ENCODE peak calls at places on chromosomes 16 and 17, in four cellular contexts. One of them, this sample, is unnamed.

GRCh38 chr16:89602273-89602951 is 11.0 kb upstream of the DPEP1 start:
- DNase-seq in K562: peak; percentile 39
- DNase-seq in IMR-90: peak; percentile 91
- DNase-seq in HepG2: no peak
- DNase-seq in this sample: no peak

GRCh38 chr16:88747588-88748301 is 37.3 kb downstream of the PIEZO1 start:
- DNase-seq in IMR-90: no peak
- DNase-seq in HepG2: peak; percentile 66
- DNase-seq in K562: peak; percentile 89
- DNase-seq in this sample: no peak

GRCh38 chr17:42000399-42001076 is 16.7 kb downstream of the DNAJC7 start:
- DNase-seq in K562: no peak
- DNase-seq in HepG2: no peak
- DNase-seq in IMR-90: no peak
- DNase-seq in this sample: no peak

GRCh38 chr17:54840885-54841614 is 59.6 kb upstream of the TOM1L1 start:
- DNase-seq in K562: no peak
- DNase-seq in HepG2: no peak
- DNase-seq in IMR-90: no peak
- DNase-seq in this sample: no peak

GRCh38 chr17:38705523-38705802 is 390 bp downstream of the MLLT6 start:
- DNase-seq in K562: peak; percentile 83
- DNase-seq in HepG2: no peak
- DNase-seq in IMR-90: no peak
- DNase-seq in this sample: no peak

GRCh38 chr16:31423241-31423640 is 4.9 kb downstream of the COX6A2 start:
- DNase-seq in IMR-90: no peak
- DNase-seq in HepG2: no peak
- DNase-seq in K562: no peak
- DNase-seq in this sample: no peak

GRCh38 chr17:82389379-82389778 is 17.8 kb downstream of the UTS2R start:
- DNase-seq in K562: no peak
- DNase-seq in IMR-90: no peak
- DNase-seq in HepG2: no peak
- DNase-seq in this sample: no peak

GRCh38 chr16:3022697-3023414 is 886 bp downstream of the HCFC1R1 start:
- DNase-seq in IMR-90: peak; percentile 20
- DNase-seq in K562: no peak
- DNase-seq in HepG2: no peak
- DNase-seq in this sample: no peak

GRCh38 chr16:84284168-84284722 is 10.4 kb upstream of the WFDC1 start:
- DNase-seq in HepG2: peak; percentile 48
- DNase-seq in K562: peak; percentile 35
- DNase-seq in IMR-90: no peak
- DNase-seq in this sample: no peak

GRCh38 chr17:27389542-27390140 is 66.6 kb upstream of the KSR1 start:
- DNase-seq in IMR-90: no peak
- DNase-seq in K562: no peak
- DNase-seq in HepG2: no peak
- DNase-seq in this sample: no peak

GRCh38 chr16:19717319-19717718 is 708 bp downstream of the KNOP1 start:
- DNase-seq in IMR-90: peak; percentile 8
- DNase-seq in K562: no peak
- DNase-seq in HepG2: no peak
- DNase-seq in this sample: no peak

GRCh38 chr16:84593825-84594724 is 23.8 kb downstream of the COTL1 start:
- DNase-seq in IMR-90: no peak
- DNase-seq in HepG2: peak; percentile 36
- DNase-seq in K562: no peak
- DNase-seq in this sample: peak; percentile 99

GRCh38 chr16:8961811-8962390 is 1.8 kb downstream of the USP7 start:
- DNase-seq in IMR-90: no peak
- DNase-seq in HepG2: peak; percentile 61
- DNase-seq in K562: no peak
- DNase-seq in this sample: no peak

GRCh38 chr16:76634847-76635697 is 357.9 kb downstream of the CNTNAP4 start:
- DNase-seq in IMR-90: no peak
- DNase-seq in HepG2: no peak
- DNase-seq in K562: peak; percentile 78
- DNase-seq in this sample: no peak

GRCh38 chr17:1164935-1165556 is 14.7 kb downstream of the ABR start:
- DNase-seq in IMR-90: no peak
- DNase-seq in K562: no peak
- DNase-seq in HepG2: no peak
- DNase-seq in this sample: no peak

GRCh38 chr17:75265614-75266314 is 4.1 kb downstream of the MRPS7 start:
- DNase-seq in HepG2: no peak
- DNase-seq in K562: no peak
- DNase-seq in IMR-90: no peak
- DNase-seq in this sample: no peak

GRCh38 chr17:39486242-39486641 is 25.0 kb downstream of the CDK12 start:
- DNase-seq in IMR-90: peak; percentile 77
- DNase-seq in K562: no peak
- DNase-seq in HepG2: no peak
- DNase-seq in this sample: no peak

GRCh38 chr17:79204261-79204660 is 129.6 kb downstream of the ENGASE start:
- DNase-seq in IMR-90: no peak
- DNase-seq in K562: no peak
- DNase-seq in HepG2: no peak
- DNase-seq in this sample: no peak

GRCh38 chr16:77834600-77834963 is 46.2 kb downstream of the VAT1L start:
- DNase-seq in K562: no peak
- DNase-seq in HepG2: no peak
- DNase-seq in IMR-90: peak; percentile 97
- DNase-seq in this sample: no peak

GRCh38 chr17:43211123-43211479 is 574 bp upstream of the TMEM106A start:
- DNase-seq in K562: no peak
- DNase-seq in HepG2: no peak
- DNase-seq in IMR-90: no peak
- DNase-seq in this sample: no peak

GRCh38 chr16:29842732-29843346 is 20.2 kb downstream of the CDIPT start:
- DNase-seq in K562: no peak
- DNase-seq in IMR-90: no peak
- DNase-seq in HepG2: no peak
- DNase-seq in this sample: no peak

GRCh38 chr17:339193-340061 is 13.2 kb downstream of the RPH3AL start:
- DNase-seq in K562: no peak
- DNase-seq in HepG2: no peak
- DNase-seq in IMR-90: no peak
- DNase-seq in this sample: no peak

GRCh38 chr17:16915752-16916556 is 56.0 kb downstream of the TNFRSF13B start:
- DNase-seq in IMR-90: peak; percentile 16
- DNase-seq in HepG2: peak; percentile 32
- DNase-seq in K562: peak; percentile 21
- DNase-seq in this sample: peak; percentile 17

GRCh38 chr17:2144701-2145100 is 89.8 kb downstream of the HIC1 start:
- DNase-seq in HepG2: no peak
- DNase-seq in K562: no peak
- DNase-seq in IMR-90: no peak
- DNase-seq in this sample: no peak

DNA sequence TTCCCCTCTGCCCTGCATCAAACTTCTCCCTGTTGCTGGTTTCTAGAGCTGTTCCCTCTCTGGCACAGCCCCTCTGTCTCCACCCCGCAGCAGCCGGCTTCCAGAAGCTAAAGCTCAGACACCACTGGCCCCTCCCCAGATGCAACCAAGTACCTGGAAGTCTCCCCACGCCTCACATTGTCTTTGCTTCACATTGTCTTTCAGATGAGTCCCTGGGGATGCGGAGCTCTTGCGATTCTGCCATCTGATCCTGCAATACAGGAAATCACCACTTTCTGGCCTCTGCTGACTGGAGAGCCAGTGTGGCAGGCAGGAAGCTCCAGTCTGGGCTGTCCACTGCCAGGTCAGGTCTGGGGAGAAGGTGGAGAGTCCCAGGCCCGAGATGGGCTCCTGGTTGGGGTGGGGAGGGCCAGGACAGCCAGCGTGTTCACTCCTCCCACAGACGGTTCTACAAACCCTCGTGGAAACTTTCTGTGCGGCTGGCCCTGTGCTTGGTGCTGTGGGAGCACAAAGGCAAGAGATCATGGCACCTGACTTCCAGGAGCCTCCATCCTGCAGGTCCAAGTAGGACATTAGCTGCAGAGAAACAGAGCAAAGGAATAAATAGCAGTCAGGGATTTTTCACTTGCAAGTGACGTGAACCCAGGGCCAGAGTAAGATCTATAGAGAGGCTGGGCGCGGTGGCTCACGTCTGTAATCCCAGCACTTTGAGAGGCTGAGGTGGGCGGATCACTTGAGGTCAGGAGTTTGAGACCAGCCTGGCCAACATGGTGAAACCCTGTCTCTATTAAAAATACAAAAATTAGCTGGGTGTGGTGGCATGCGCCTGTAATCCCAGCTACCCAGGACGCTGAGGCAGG is 47.9 kb upstream of the MAP3K14 start:
- DNase-seq in HepG2: no peak
- DNase-seq in K562: no peak
- DNase-seq in IMR-90: peak; percentile 37
- DNase-seq in this sample: no peak
- TF ChIP-seq MXI1 in HepG2: no peak
- TF ChIP-seq MXI1 in K562: no peak
- TF ChIP-seq MXI1 in IMR-90: no peak
- TF ChIP-seq MXI1 in this sample: no peak

DNA sequence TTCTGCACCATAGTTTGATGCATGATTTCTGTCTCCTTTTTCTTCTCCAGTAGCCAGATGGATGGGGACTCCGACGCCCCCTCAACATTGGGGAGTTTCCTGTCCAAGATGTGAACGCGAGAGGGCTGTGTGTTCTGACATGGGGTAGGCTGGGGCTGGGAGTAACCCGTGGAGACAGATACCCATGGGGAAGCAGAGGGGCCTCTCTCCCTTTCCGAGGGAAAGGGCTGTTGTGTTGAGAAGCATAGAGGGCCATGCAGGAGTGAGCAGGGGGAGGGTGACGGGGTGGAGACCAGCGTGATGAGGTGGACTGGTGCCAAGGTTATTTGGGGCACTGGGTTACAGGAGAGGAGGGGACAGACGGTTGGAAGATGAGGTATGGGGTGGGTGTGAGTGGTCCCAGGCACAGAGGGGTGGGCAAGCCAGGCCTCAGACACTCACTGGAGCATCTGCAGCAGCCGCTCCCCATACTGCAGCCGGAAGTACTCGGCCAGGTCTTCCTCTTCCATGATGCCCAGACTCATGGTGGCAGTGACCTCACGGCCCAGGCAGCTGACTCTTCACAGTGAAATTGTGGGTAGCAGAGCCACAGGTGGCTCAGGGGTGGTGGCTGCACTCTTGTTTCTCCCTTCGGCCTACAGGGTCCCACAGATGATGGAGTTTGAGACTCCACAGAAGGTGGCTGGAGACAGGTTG is 402 bp downstream of the CCDC42 start:
- DNase-seq in IMR-90: no peak
- DNase-seq in HepG2: no peak
- DNase-seq in K562: no peak
- DNase-seq in this sample: no peak
- TF ChIP-seq CEBPB in IMR-90: no peak
- TF ChIP-seq CEBPB in HepG2: no peak
- TF ChIP-seq CEBPB in K562: no peak
- TF ChIP-seq CEBPB in this sample: no peak

GRCh38 chr16:73549960-73550359 is 502.0 kb upstream of the ZFHX3 start:
- DNase-seq in K562: no peak
- DNase-seq in IMR-90: no peak
- DNase-seq in HepG2: no peak
- DNase-seq in this sample: no peak
- TF ChIP-seq MXI1 in K562: no peak
- TF ChIP-seq MXI1 in IMR-90: no peak
- TF ChIP-seq MXI1 in HepG2: no peak
- TF ChIP-seq MXI1 in this sample: no peak

DNA sequence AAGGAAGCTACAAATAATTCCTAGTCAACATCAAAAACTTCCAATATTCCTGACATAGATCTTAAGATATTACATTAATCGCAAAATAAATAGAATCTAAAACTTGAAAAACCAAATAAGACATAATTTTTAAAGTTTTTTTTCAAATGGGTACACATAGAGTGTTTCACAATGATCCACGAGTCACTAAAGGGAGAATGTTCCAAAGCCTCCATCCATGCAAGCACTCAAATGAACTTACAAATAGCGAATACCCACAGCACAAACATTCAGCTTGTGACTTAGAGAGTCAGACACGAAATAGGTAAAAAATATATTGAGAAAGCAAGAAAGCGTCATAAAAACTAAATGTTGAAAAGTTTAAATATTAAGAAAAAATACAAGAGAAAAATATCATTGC is 65.7 kb downstream of the CEP112 start:
- DNase-seq in K562: no peak
- DNase-seq in HepG2: no peak
- DNase-seq in IMR-90: peak; percentile 30
- DNase-seq in this sample: no peak
- TF ChIP-seq CEBPB in K562: no peak
- TF ChIP-seq CEBPB in HepG2: no peak
- TF ChIP-seq CEBPB in IMR-90: no peak
- TF ChIP-seq CEBPB in this sample: no peak

GRCh38 chr16:67884684-67885083 is at the start of gene NRN1L:
- DNase-seq in HepG2: no peak
- DNase-seq in K562: peak; percentile 95
- DNase-seq in IMR-90: peak; percentile 89
- DNase-seq in this sample: no peak
- TF ChIP-seq MXI1 in HepG2: no peak
- TF ChIP-seq MXI1 in K562: no peak
- TF ChIP-seq MXI1 in IMR-90: peak; percentile 65
- TF ChIP-seq MXI1 in this sample: no peak